ENCODE peak calls at places on chromosomes 13 and 19, in ten cellular contexts. G, C, L, O, Q, Z, I, E, J and T are unnamed samples. For H3K27me3, the result is how much of the 10 kb centered on the place peaks cover.

GRCh38 chr19:32404939-32405430 is 585 bp upstream of the DPY19L3 start:
- DNase-seq in I (peak), O (no peak), G (no peak), L (peak), C (peak), E (peak), Z (peak), Q (peak), J (no peak), T (no peak)

GRCh38 chr13:78022164-78022877 is 103.7 kb upstream of the EDNRB start:
- DNase-seq in I (no peak), C (peak), Q (no peak), G (peak), E (no peak), L (peak), J (no peak), O (no peak), Z (no peak), T (peak)

GRCh38 chr13:84418041-84418440 is 535.8 kb upstream of the SLITRK1 start:
- DNase-seq in E (no peak), Z (no peak), J (no peak), Q (no peak), C (no peak), I (no peak), G (peak), O (no peak), L (no peak), T (no peak)

GRCh38 chr19:54517483-54517882 is 14.9 kb downstream of the LAIR2 start:
- DNase-seq in C (peak), E (no peak), I (peak), Z (peak), Q (peak), L (peak), J (peak), G (peak), O (peak), T (no peak)

GRCh38 chr19:49592486-49593232 is 1.7 kb downstream of the PRR12 start:
- DNase-seq in I (peak), E (no peak), G (peak), O (no peak), J (peak), C (no peak), L (no peak), Q (peak), Z (no peak), T (no peak)

GRCh38 chr13:39602277-39602613 is 748 bp downstream of the LHFPL6 start:
- DNase-seq in I (no peak), E (no peak), Z (no peak), Q (no peak), O (no peak), L (peak), G (no peak), C (no peak), J (no peak), T (no peak)

GRCh38 chr13:87671824-87672603 is 843 bp downstream of the SLITRK5 start:
- DNase-seq in G (no peak), Q (no peak), O (no peak), C (peak), L (no peak), I (peak), J (no peak), E (no peak), Z (no peak), T (no peak)

GRCh38 chr19:45049073-45049736 is 10.4 kb downstream of the CLASRP start:
- DNase-seq in I (no peak), Q (peak), G (peak), Z (no peak), E (no peak), J (no peak), L (peak), O (no peak), C (no peak), T (no peak)

GRCh38 chr13:90997951-90998350 is 349.5 kb upstream of the MIR17HG start:
- DNase-seq in G (no peak), C (no peak), Q (no peak), J (no peak), Z (no peak), I (no peak), E (no peak), L (no peak), O (no peak), T (no peak)

GRCh38 chr13:60398949-60399589 is 2.0 kb downstream of the TDRD3 start:
- DNase-seq in Z (no peak), J (no peak), G (peak), Q (no peak), C (no peak), I (no peak), E (no peak), O (no peak), L (no peak), T (no peak)

GRCh38 chr13:79547211-79547610 is 66.3 kb downstream of the NDFIP2 start:
- DNase-seq in J (no peak), Z (no peak), I (no peak), G (no peak), Q (no peak), C (no peak), O (no peak), L (no peak), E (no peak), T (no peak)

GRCh38 chr13:44854264-44855060 is 134.8 kb downstream of the NUFIP1 start:
- DNase-seq in Q (peak), C (no peak), E (no peak), I (peak), O (no peak), J (no peak), Z (peak), G (no peak), L (no peak), T (no peak)

GRCh38 chr13:40776681-40777165 is 5.7 kb upstream of the MRPS31 start:
- DNase-seq in C (no peak), Q (no peak), L (no peak), J (peak), Z (no peak), G (peak), E (no peak), I (no peak), O (peak), T (peak)

GRCh38 chr19:18644144-18645034 is 7.6 kb downstream of the KLHL26 start:
- DNase-seq in Z (no peak), J (peak), G (peak), C (no peak), E (no peak), O (no peak), L (no peak), Q (no peak), I (no peak), T (no peak)

GRCh38 chr19:40465025-40465780 is at the start of gene BLVRB:
- DNase-seq in Z (peak), I (no peak), L (peak), G (peak), C (no peak), J (peak), E (no peak), O (peak), Q (no peak), T (no peak)

GRCh38 chr19:49515767-49516166 is 3.3 kb downstream of the FCGRT start:
- DNase-seq in I (no peak), J (peak), E (no peak), Q (no peak), O (no peak), C (peak), G (no peak), L (no peak), Z (no peak), T (no peak)

GRCh38 chr13:78977311-78977710 is 318.4 kb upstream of the OBI1 start:
- DNase-seq in J (no peak), Q (no peak), O (no peak), G (peak), C (no peak), I (no peak), E (no peak), Z (no peak), L (no peak), T (no peak)

GRCh38 chr13:34942732-34943674 is 933 bp downstream of the NBEA start:
- DNase-seq in C (peak), I (peak), Z (no peak), O (no peak), E (peak), Q (peak), L (peak), G (no peak), J (no peak), T (peak)

GRCh38 chr19:39196860-39197562 is at the start of gene NCCRP1:
- DNase-seq in O (no peak), C (no peak), J (no peak), Z (no peak), G (no peak), I (peak), E (no peak), L (no peak), Q (peak), T (no peak)

GRCh38 chr13:98657506-98658085 is 80.7 kb upstream of the STK24 start:
- DNase-seq in C (no peak), I (no peak), Z (no peak), G (no peak), Q (no peak), O (no peak), J (no peak), E (no peak), L (no peak), T (no peak)

GRCh38 chr19:37563518-37563917 is 31.1 kb downstream of the ZNF571 start:
- DNase-seq in O (no peak), L (no peak), Q (no peak), C (no peak), I (no peak), J (no peak), G (no peak), Z (no peak), E (no peak), T (no peak)

GRCh38 chr13:77325371-77325941 is 1.4 kb downstream of the MYCBP2 start:
- DNase-seq in L (peak), J (no peak), G (peak), O (no peak), I (no peak), C (no peak), Q (no peak), Z (no peak), E (no peak), T (peak)

GRCh38 chr13:70388935-70389334 is 280.7 kb upstream of the KLHL1 start:
- DNase-seq in L (no peak), E (no peak), G (no peak), I (no peak), Q (no peak), J (no peak), Z (no peak), C (no peak), O (no peak), T (no peak)

GRCh38 chr13:50617134-50617721 is 226.3 kb downstream of the DLEU7 start:
- DNase-seq in E (peak), G (peak), O (no peak), I (no peak), C (no peak), L (no peak), Q (no peak), Z (no peak), J (no peak), T (no peak)

GRCh38 chr19:48624791-48625723 is 5.8 kb downstream of the SPHK2 start:
- DNase-seq in I (peak), O (no peak), L (no peak), Q (no peak), J (no peak), C (no peak), E (no peak), Z (peak), G (no peak), T (no peak)

GRCh38 chr13:44058586-44059238 is 179.0 kb downstream of the LACC1 start:
- DNase-seq in L (no peak), E (no peak), I (no peak), O (no peak), G (no peak), C (no peak), Q (no peak), J (no peak), Z (no peak), T (no peak)

GRCh38 chr13:80336335-80336734 is 4.6 kb downstream of the SPRY2 start:
- DNase-seq in J (no peak), G (peak), L (no peak), O (no peak), C (no peak), Z (no peak), E (no peak), I (no peak), Q (no peak), T (no peak)

GRCh38 chr19:1451916-1452801 is 2.2 kb downstream of the APC2 start:
- DNase-seq in J (no peak), I (peak), O (no peak), L (no peak), E (no peak), Z (no peak), Q (no peak), G (no peak), C (no peak), T (no peak)

GRCh38 chr19:1447944-1448343 is 2.0 kb upstream of the APC2 start:
- DNase-seq in G (no peak), Z (no peak), O (no peak), Q (no peak), I (no peak), C (no peak), J (no peak), E (no peak), L (no peak), T (no peak)

GRCh38 chr19:1447565-1447903 is 2.4 kb upstream of the APC2 start:
- DNase-seq in Z (no peak), Q (no peak), J (no peak), L (no peak), O (no peak), E (no peak), C (no peak), I (no peak), G (no peak), T (no peak)

GRCh38 chr19:1450735-1451669 is 1.1 kb downstream of the APC2 start:
- DNase-seq in L (no peak), G (no peak), I (no peak), E (no peak), O (no peak), Q (no peak), Z (no peak), C (no peak), J (no peak), T (no peak)

DNA sequence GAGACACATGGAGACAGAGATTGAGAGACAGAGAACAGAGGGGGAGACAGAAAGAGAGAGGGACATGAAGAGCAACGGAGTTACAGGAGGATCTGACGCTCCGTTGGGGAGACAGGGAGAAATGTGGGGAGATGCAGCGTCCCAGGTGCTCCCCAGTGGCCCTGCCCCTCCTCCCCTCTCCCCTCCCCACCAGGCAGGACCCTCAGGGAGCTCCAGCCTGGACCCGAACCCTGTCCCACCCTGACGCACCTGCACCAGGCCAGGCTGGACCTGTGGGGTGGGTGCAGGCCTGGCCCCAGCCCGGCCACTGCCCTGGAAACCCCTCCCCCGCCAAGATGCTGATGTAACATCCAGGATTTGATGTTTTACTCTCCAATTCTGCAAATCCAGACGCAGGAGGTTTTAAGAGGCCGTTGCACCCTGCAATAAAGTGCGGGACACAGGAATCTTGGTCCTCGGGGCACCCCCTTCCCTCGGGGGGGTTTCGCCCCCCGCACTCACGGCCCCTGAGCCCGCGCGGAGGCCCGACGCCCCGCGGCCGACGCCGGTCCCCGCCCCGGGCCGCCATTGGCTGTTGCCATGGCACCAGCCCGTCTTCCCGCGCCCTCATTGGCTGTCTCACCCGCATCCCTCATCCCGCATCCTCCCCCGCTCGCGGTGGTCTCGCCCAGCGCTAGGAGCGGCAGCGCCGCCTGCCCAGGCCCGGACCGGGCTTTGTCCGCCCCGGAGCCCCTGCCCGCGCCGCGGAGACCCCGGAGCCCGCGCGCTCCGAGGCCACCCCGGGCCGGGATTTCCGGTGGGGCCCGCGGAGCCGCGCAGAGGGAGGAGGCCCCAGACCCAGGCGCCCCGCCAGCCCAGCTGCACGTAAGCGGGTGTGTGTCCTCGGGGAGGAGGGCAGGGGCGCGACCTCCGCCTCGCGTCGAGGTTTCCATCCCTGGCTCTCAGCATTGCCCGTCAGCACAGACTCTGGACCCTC is at the start of gene APC2:
- DNase-seq in Q (no peak), O (peak), I (peak), J (no peak), G (no peak), Z (no peak), C (no peak), L (no peak), E (no peak), T (no peak)
- H3K27me3 ChIP-seq in Q (under half), O (half or more), I (half or more), J (half or more), G (half or more), Z (under half), C (under half), L (half or more), E (under half), T (under half)

DNA sequence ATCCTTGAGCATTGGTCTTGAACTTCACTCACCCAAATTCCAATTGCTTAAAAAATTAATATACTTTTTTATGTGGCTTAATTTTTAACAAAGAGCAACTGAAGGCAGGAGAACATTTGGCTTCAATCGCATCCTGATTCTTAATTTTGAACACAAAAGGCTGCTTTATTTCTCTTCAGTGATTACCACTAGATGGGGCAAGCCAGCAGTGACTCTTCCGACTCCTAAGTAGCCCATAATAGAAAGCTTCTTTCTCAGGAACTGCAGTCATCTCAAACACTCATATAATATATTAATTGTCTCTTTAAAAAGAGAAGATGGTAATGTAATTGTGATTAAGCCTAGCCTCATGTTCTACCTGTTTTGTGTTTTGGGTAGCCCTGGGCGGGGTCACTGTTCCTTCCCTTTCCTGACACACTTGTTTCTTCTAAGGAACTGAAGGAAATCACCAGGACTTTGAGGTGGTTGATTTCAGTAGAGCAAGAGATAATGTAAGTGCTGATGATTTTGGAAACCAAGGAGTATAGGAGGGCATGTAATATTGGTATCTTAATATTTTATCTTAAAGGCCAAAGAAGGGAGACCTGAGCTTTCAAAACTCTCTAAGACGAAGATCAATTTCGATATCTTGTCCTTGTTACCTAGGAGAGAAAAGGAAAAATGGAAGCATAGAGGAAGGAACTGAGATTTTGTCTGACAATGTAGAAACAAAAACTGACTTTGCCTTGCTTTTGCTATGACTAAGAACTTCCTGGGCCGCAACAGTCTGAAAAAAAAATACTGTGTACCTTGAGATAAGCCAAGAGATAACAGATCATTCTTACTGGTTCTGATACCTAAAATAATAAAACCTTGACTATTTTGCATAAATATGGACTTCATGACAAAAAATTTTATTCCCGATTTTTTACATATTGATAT is 73.1 kb downstream of the TNFSF13B start:
- DNase-seq in Z (no peak), Q (no peak), C (no peak), I (peak), J (no peak), E (no peak), L (peak), G (peak), O (no peak), T (no peak)
- H3K4me3 ChIP-seq in Z (no peak), Q (no peak), C (no peak), I (no peak), J (no peak), E (no peak), L (no peak), G (no peak), O (peak), T (no peak)

DNA sequence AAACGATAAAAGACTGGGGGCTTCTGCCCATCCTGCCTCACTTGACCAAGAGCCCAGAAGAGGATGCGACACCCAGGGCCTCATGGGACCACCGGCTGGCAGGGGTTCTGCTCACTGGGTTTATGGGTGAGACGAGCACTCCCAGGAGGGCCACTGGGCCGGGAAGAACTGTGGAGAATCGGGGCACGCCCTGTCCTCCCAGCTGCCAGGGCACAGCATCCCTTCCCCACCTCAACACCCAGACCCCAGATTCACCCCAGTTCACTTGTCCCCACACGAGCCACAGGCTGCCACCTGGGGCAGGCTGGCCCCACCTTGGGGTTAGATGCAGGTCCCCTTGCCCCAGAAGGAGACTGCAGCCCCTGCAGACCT is 4.7 kb upstream of the F10 start:
- DNase-seq in C (no peak), Z (no peak), E (no peak), L (no peak), G (no peak), O (no peak), I (no peak), Q (no peak), J (no peak), T (no peak)
- H3K27me3 ChIP-seq in C (under half), Z (under half), E (under half), L (half or more), G (under half), O (under half), I (under half), Q (under half), J (under half), T (under half)

GRCh38 chr19:9913237-9914000 is 22.9 kb downstream of the OLFM2 start:
- DNase-seq in O (no peak), G (no peak), L (no peak), C (no peak), E (no peak), I (peak), Z (no peak), J (no peak), Q (peak), T (no peak)

GRCh38 chr19:9911524-9911923 is 24.8 kb downstream of the OLFM2 start:
- DNase-seq in C (no peak), G (no peak), I (no peak), E (no peak), L (no peak), O (no peak), J (no peak), Q (no peak), Z (no peak), T (no peak)

GRCh38 chr19:9914315-9915207 is 21.8 kb downstream of the OLFM2 start:
- DNase-seq in Q (peak), C (peak), J (peak), G (peak), E (peak), L (peak), O (peak), I (peak), Z (peak), T (peak)

GRCh38 chr19:9914001-9914314 is 22.4 kb downstream of the OLFM2 start:
- DNase-seq in G (no peak), Z (no peak), E (no peak), J (no peak), O (no peak), Q (no peak), L (no peak), C (no peak), I (peak), T (no peak)

DNA sequence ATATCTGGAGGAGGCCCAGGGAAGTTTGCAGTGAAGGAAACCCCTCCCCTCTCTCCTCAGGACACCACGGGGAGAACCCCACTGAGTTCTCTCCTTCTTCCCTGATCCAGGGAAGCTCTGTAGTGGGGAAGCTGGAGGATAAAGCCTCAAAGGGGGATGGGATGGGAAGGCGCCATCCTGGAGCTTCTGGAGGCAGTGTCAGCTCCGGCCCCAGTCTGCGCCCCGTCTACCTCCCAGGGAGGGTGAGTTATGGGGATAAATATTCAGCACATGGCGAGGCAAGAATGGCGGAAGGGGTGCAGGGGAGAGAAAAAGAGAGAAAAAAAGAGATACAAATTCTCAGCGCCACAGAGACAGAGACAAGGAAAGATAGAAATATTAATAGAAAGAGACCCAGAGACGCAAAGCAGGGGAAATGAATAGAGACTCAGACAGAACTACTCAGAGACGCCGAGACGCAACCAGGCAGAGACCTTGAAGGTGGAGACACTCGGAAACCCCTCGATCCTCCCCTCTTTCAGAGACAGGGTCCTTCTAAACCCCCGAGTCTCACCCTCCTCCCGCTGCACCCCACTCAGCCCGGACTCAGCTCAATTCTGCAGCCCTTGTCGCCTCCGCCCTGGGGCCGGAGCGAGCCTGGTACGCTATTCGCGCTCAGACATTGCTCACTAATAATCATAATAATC is 23.6 kb downstream of the OLFM2 start:
- DNase-seq in G (no peak), Q (no peak), E (no peak), O (no peak), C (no peak), Z (no peak), L (no peak), J (no peak), I (no peak), T (no peak)
- H3K4me3 ChIP-seq in G (no peak), Q (peak), E (no peak), O (no peak), C (no peak), Z (no peak), L (no peak), J (no peak), I (peak), T (no peak)